ENCODE peak calls at places on chromosomes 7 and 10, in four cellular contexts. N is substantia nigra; O is CD4-positive, alpha-beta T cell; W is IMR-90. V is an unnamed sample.

GRCh38 chr7:157112706-157113105 is 26.0 kb upstream of the UBE3C start:
- DNase-seq in O (no peak), N (no peak), W (no peak), V (no peak)

GRCh38 chr10:33913194-33913593 is 578.7 kb upstream of the NRP1 start:
- DNase-seq in N (no peak), W (peak), O (no peak), V (no peak)

GRCh38 chr10:124646483-124647352 is 97.5 kb downstream of the FAM53B start:
- DNase-seq in N (no peak), O (no peak), W (peak), V (peak)

GRCh38 chr7:44581426-44581906 is 565 bp downstream of the TMED4 start:
- DNase-seq in N (no peak), W (no peak), O (peak), V (no peak)

GRCh38 chr7:841943-842342 is 9.7 kb downstream of the SUN1 start:
- DNase-seq in N (no peak), O (no peak), W (no peak), V (no peak)

GRCh38 chr10:116753759-116754158 is 11.4 kb upstream of the HSPA12A start:
- DNase-seq in W (peak), N (no peak), O (no peak), V (no peak)

GRCh38 chr10:55734112-55734511 is 626.9 kb downstream of the ZWINT start:
- DNase-seq in W (no peak), N (no peak), O (no peak), V (no peak)

GRCh38 chr10:80413152-80413996 is 5.0 kb downstream of the PRXL2A start:
- DNase-seq in O (no peak), W (peak), N (no peak), V (no peak)

GRCh38 chr7:32942783-32943653 is 14.2 kb upstream of the FKBP9 start:
- DNase-seq in W (peak), O (peak), N (peak), V (peak)

GRCh38 chr7:66460921-66461361 is 167.7 kb upstream of the KCTD7 start:
- DNase-seq in O (no peak), W (no peak), N (no peak), V (no peak)

GRCh38 chr7:113283861-113284260 is 165.5 kb upstream of the SMIM30 start:
- DNase-seq in N (no peak), W (peak), O (no peak), V (no peak)

GRCh38 chr10:62554632-62555199 is 180.5 kb downstream of the ZNF365 start:
- DNase-seq in O (no peak), W (peak), N (no peak), V (no peak)

GRCh38 chr10:44046605-44047004 is 338.3 kb downstream of the CXCL12 start:
- DNase-seq in W (peak), N (no peak), O (no peak), V (no peak)

GRCh38 chr10:21082206-21082605 is 185.1 kb upstream of the NEBL start:
- DNase-seq in W (no peak), N (no peak), O (no peak), V (no peak)

GRCh38 chr7:8937204-8937603 is 503.8 kb downstream of the NXPH1 start:
- DNase-seq in W (no peak), O (no peak), N (no peak), V (no peak)

GRCh38 chr7:1713502-1714484 is 43.7 kb downstream of the ELFN1 start:
- DNase-seq in O (no peak), N (no peak), W (no peak), V (no peak)

GRCh38 chr10:8670461-8670860 is 616.0 kb downstream of the GATA3 start:
- DNase-seq in N (no peak), O (no peak), W (no peak), V (no peak)

GRCh38 chr7:96135241-96135640 is 186.7 kb downstream of the SLC25A13 start:
- DNase-seq in N (no peak), W (no peak), O (no peak), V (no peak)

GRCh38 chr7:42812779-42813178 is 99.1 kb downstream of the C7orf25 start:
- DNase-seq in N (no peak), O (no peak), W (no peak), V (no peak)

GRCh38 chr7:94276797-94277196 is 117.9 kb upstream of the COL1A2 start:
- DNase-seq in W (peak), O (no peak), N (no peak), V (no peak)

GRCh38 chr7:7921830-7922229 is 46.8 kb upstream of the GLCCI1 start:
- DNase-seq in N (no peak), O (no peak), W (no peak), V (no peak)

GRCh38 chr10:78185693-78186055 is 152.0 kb downstream of the RPS24 start:
- DNase-seq in N (no peak), W (no peak), O (no peak), V (no peak)

GRCh38 chr10:72248477-72249151 is 25.1 kb upstream of the DDIT4 start:
- DNase-seq in N (peak), W (no peak), O (peak), V (peak)

GRCh38 chr7:131586259-131586658 is 29.8 kb upstream of the PODXL start:
- DNase-seq in W (no peak), O (no peak), N (no peak), V (no peak)

GRCh38 chr7:131583430-131583829 is 27.0 kb upstream of the PODXL start:
- DNase-seq in N (no peak), W (no peak), O (no peak), V (no peak)

GRCh38 chr7:131591674-131592328 is 35.4 kb upstream of the PODXL start:
- DNase-seq in W (no peak), O (no peak), N (no peak), V (no peak)

GRCh38 chr7:131587315-131587923 is 31.0 kb upstream of the PODXL start:
- DNase-seq in O (no peak), W (no peak), N (no peak), V (no peak)

DNA sequence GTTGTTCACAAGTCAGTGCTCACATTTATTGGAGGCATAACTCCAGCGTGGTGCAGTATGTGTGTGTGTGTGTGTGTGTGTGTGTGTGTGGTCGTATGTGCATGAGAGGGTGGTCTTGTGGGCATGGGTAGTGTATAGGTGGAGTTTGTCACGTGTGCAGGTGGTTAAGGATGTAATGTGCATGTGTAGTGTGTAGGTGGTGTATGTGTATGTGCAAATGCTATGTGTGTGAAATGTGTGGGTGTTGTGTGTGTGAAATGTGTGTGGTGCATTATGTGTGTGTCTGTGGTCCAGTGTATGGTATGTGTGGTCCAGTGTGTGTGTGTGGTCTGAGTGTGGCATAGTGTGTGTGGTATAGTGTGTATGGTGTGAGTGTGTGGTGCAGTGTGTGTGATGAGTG is 30.3 kb upstream of the PODXL start:
- DNase-seq in N (no peak), O (no peak), W (no peak), V (no peak)
- H3K27ac ChIP-seq in N (no peak), O (no peak), W (no peak), V (no peak)

GRCh38 chr10:25487266-25487665 is 312.5 kb downstream of the GPR158 start:
- DNase-seq in N (no peak), O (no peak), W (no peak), V (no peak)
- H3K27ac ChIP-seq in N (no peak), O (no peak), W (no peak), V (no peak)

DNA sequence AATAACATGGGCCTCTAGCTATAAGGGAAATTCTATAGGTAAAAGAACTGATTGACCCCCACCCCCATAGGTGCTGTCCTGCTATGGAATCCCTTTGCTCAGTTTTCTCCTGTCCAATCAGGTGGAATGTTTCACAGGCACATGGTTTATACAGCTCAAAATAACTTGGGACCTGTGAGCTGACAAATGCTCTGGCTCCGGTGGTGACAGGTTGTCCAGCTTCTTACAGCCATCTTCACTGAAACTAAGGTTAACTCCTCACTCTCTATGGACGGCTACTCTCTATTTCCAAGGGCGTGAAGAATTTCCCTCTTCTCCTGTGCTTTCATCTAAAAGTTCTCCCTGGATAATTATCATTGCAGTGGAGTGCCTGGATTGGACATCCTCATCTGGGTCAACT is at the start of gene MYPN:
- DNase-seq in O (no peak), W (no peak), N (no peak), V (no peak)
- H3K27ac ChIP-seq in O (no peak), W (peak), N (no peak), V (no peak)

DNA sequence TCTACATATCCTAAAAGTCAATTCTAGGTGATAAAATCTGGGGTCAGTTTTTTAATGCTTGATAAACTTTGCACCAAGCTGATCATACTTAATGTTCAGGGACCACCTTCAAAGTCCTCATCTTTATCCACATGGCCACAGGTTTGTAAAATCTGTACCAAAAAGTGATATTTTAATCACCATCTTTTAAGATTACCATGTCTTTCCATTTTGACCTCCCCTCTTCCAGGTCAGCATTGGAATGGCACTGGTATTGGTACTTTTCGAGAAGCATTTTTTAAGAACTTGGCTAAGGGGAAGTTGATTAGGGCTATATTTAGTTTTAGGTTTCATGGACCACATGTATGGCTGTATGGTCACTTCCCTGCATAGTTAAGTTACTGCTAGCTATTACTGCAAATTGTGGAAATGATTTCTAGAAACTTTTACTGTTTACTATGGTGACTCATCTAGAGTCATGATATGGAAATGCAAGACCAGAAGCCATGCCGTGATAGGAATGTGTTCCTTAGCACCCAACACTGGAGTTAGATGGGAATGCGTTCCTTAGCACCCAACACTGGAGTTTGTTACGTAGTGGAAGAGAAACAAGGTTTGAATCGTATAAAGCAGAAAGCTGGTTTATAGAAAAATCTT is 50.8 kb upstream of the ABLIM1 start:
- DNase-seq in N (no peak), O (no peak), W (peak), V (no peak)
- H3K27ac ChIP-seq in N (no peak), O (no peak), W (no peak), V (peak)

GRCh38 chr7:142803901-142804300 is 33.1 kb downstream of the PRSS2 start:
- DNase-seq in O (no peak), N (no peak), W (no peak), V (no peak)

GRCh38 chr7:142804715-142805114 is 33.9 kb downstream of the PRSS2 start:
- DNase-seq in N (no peak), O (no peak), W (no peak), V (no peak)

GRCh38 chr7:142806021-142806353 is 35.2 kb downstream of the PRSS2 start:
- DNase-seq in N (no peak), O (no peak), W (no peak), V (no peak)

GRCh38 chr7:142806957-142807356 is 36.2 kb downstream of the PRSS2 start:
- DNase-seq in N (no peak), O (no peak), W (no peak), V (no peak)

GRCh38 chr7:142805350-142806020 is 34.7 kb downstream of the PRSS2 start:
- DNase-seq in N (no peak), O (no peak), W (no peak), V (no peak)
- H3K27ac ChIP-seq in N (no peak), O (peak), W (no peak), V (no peak)

GRCh38 chr10:16566202-16566805 is 44.6 kb upstream of the C1QL3 start:
- DNase-seq in O (no peak), W (no peak), N (no peak), V (no peak)
- H3K27ac ChIP-seq in O (no peak), W (no peak), N (no peak), V (no peak)

GRCh38 chr7:155884225-155885161 is 72.2 kb upstream of the SHH start:
- DNase-seq in N (no peak), W (no peak), O (no peak), V (no peak)

GRCh38 chr7:155886391-155887173 is 74.3 kb upstream of the SHH start:
- DNase-seq in N (no peak), W (no peak), O (no peak), V (no peak)

GRCh38 chr7:155883491-155884224 is 71.4 kb upstream of the SHH start:
- DNase-seq in W (no peak), O (no peak), N (no peak), V (no peak)

GRCh38 chr7:155887174-155887525 is 74.9 kb upstream of the SHH start:
- DNase-seq in N (no peak), O (no peak), W (no peak), V (no peak)

GRCh38 chr7:155885162-155886160 is 73.2 kb upstream of the SHH start:
- DNase-seq in N (no peak), W (peak), O (no peak), V (no peak)
- H3K27ac ChIP-seq in N (no peak), W (peak), O (no peak), V (no peak)

GRCh38 chr10:100970914-100971811 is 1.9 kb downstream of the SEMA4G start:
- DNase-seq in O (no peak), W (no peak), N (no peak), V (no peak)

GRCh38 chr10:100968839-100969174 is 497 bp upstream of the SEMA4G start:
- DNase-seq in N (no peak), O (no peak), W (no peak), V (no peak)

GRCh38 chr10:100968037-100968736 is 1.1 kb upstream of the SEMA4G start:
- DNase-seq in O (no peak), W (no peak), N (no peak), V (no peak)

GRCh38 chr10:100970076-100970913 is 991 bp downstream of the SEMA4G start:
- DNase-seq in O (peak), W (no peak), N (no peak), V (no peak)

GRCh38 chr10:100969175-100970075 is at the start of gene SEMA4G:
- DNase-seq in N (no peak), W (peak), O (peak), V (no peak)
- H3K27ac ChIP-seq in N (peak), W (no peak), O (no peak), V (no peak)

V was measured in caudate nucleus.